ENCODE peak calls at places on chromosome 11, in seven cellular contexts. C, T, Y, O, S, U and B are unnamed samples.

GRCh38 chr11:123378096-123378495 is 52.0 kb upstream of the GRAMD1B start:
- DNase-seq in T (no peak), S (no peak), U (no peak), C (no peak), Y (no peak), O (no peak), B (no peak)

GRCh38 chr11:74770456-74770855 is 21.8 kb downstream of the RNF169 start:
- DNase-seq in U (no peak), C (peak), S (no peak), T (no peak), Y (no peak), O (no peak), B (no peak)

GRCh38 chr11:27433742-27434141 is 38.8 kb downstream of the LGR4 start:
- DNase-seq in Y (no peak), T (no peak), C (no peak), U (no peak), S (no peak), O (no peak), B (no peak)

GRCh38 chr11:57406337-57406904 is 16.0 kb upstream of the PRG2 start:
- DNase-seq in S (peak), O (no peak), T (peak), C (no peak), Y (no peak), U (no peak), B (peak)

GRCh38 chr11:47441421-47441820 is 7.5 kb downstream of the RAPSN start:
- DNase-seq in S (no peak), T (no peak), O (no peak), Y (no peak), C (no peak), U (no peak), B (no peak)

GRCh38 chr11:65384301-65384889 is 1.9 kb upstream of the SLC25A45 start:
- DNase-seq in C (peak), O (no peak), Y (no peak), U (no peak), S (no peak), T (no peak), B (no peak)

GRCh38 chr11:776459-777287 is 614 bp downstream of the GATD1 start:
- DNase-seq in T (peak), O (peak), U (peak), C (peak), Y (peak), S (peak), B (no peak)

GRCh38 chr11:45107051-45107450 is 39.4 kb upstream of the PRDM11 start:
- DNase-seq in U (no peak), T (no peak), S (peak), Y (no peak), C (no peak), O (no peak), B (no peak)

GRCh38 chr11:29300441-29300840 is 716.4 kb downstream of the KCNA4 start:
- DNase-seq in T (no peak), O (no peak), S (no peak), U (no peak), C (peak), Y (peak), B (no peak)

GRCh38 chr11:57597971-57598830 is 716 bp downstream of the SERPING1 start:
- DNase-seq in C (peak), S (no peak), U (peak), T (no peak), O (peak), Y (peak), B (no peak)

GRCh38 chr11:19812710-19813109 is 100.1 kb downstream of the NAV2 start:
- DNase-seq in Y (no peak), C (no peak), U (no peak), T (no peak), O (no peak), S (no peak), B (no peak)

GRCh38 chr11:110759972-110760381 is 47.7 kb upstream of the ARHGAP20 start:
- DNase-seq in O (no peak), T (no peak), C (peak), Y (no peak), S (no peak), U (no peak), B (no peak)

GRCh38 chr11:64802370-64803162 is 448 bp downstream of the MAP4K2 start:
- DNase-seq in U (no peak), S (no peak), O (no peak), Y (peak), C (no peak), T (peak), B (peak)

GRCh38 chr11:16280256-16280682 is 76.1 kb downstream of the SOX6 start:
- DNase-seq in Y (no peak), O (no peak), U (peak), C (no peak), T (no peak), S (no peak), B (no peak)

GRCh38 chr11:37704791-37705190 is 1106.8 kb upstream of the RAG2 start:
- DNase-seq in T (no peak), O (no peak), C (peak), S (no peak), Y (no peak), U (no peak), B (no peak)

GRCh38 chr11:35478411-35479139 is 46.8 kb downstream of the PAMR1 start:
- DNase-seq in S (no peak), C (no peak), U (no peak), Y (no peak), T (no peak), O (no peak), B (no peak)

GRCh38 chr11:6900327-6900999 is 8.2 kb upstream of the OR2D2 start:
- DNase-seq in C (peak), U (no peak), S (no peak), Y (peak), O (no peak), T (no peak), B (no peak)

GRCh38 chr11:115379528-115379927 is 124.7 kb downstream of the CADM1 start:
- DNase-seq in U (no peak), Y (no peak), T (peak), S (peak), C (no peak), O (no peak), B (peak)

DNA sequence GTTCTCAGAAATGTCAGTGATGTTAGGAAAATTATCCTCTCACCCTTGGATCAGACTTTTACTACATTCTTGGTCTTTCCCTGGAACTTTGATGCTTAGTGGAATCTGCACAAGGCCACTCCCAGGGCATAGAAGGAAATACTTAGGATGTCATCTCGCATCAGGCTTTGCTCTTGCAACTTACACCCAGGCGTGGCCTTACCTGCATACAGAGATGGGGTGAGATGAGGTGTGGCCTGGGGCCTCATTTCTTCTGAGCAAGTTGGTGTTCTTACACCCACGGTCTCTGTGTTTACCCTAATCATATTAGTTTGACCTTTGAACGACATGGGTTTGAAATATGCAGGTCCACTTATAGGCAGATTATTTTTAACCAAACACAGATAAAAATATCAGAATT is 19.0 kb upstream of the OR52K2 start:
- DNase-seq in T (no peak), S (no peak), C (no peak), Y (no peak), U (no peak), O (no peak), B (no peak)
- TF ChIP-seq CTCF in T (no peak), S (no peak), C (no peak), Y (no peak), U (no peak), O (no peak), B (no peak)

GRCh38 chr11:12085371-12086251 is 24.8 kb upstream of the MICAL2 start:
- DNase-seq in T (no peak), S (no peak), Y (no peak), C (no peak), U (no peak), O (no peak), B (no peak)

GRCh38 chr11:12086271-12087074 is 23.9 kb upstream of the MICAL2 start:
- DNase-seq in C (peak), O (no peak), S (no peak), Y (no peak), U (no peak), T (no peak), B (no peak)

GRCh38 chr11:12079726-12080556 is 30.4 kb upstream of the MICAL2 start:
- DNase-seq in S (no peak), U (no peak), O (no peak), Y (no peak), T (no peak), C (peak), B (no peak)

GRCh38 chr11:12084191-12084717 is 26.1 kb upstream of the MICAL2 start:
- DNase-seq in S (no peak), C (no peak), Y (no peak), O (no peak), T (no peak), U (no peak), B (no peak)

DNA sequence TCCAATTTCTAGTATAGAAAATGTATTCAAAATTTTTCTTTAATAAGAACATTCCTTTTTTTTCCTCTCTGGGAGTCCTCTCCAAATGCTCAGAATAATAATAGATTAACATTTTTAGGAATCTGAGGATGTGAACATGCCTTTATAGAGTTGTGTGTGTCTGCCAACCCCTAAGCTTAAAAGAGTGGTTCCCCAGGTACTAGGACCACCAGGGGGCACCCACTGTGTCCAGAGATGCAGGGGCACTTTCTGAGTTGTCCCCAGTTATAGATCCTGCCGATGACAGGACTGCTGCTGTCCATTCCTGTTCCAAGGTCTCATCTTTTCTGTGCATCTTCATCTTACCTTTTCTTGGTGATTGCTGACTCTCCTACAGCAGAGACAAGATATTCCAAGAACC is 27.0 kb upstream of the MICAL2 start:
- DNase-seq in O (no peak), Y (peak), U (no peak), C (no peak), T (no peak), S (no peak), B (no peak)
- TF ChIP-seq CTCF in O (no peak), Y (peak), U (no peak), C (peak), T (no peak), S (no peak), B (no peak)

GRCh38 chr11:13152264-13152663 is 125.3 kb upstream of the BMAL1 start:
- DNase-seq in T (no peak), O (no peak), S (no peak), C (no peak), Y (no peak), U (no peak), B (no peak)

GRCh38 chr11:13149991-13150390 is 127.6 kb upstream of the BMAL1 start:
- DNase-seq in C (no peak), Y (no peak), T (no peak), U (no peak), S (no peak), O (no peak), B (no peak)

GRCh38 chr11:13150487-13150886 is 127.1 kb upstream of the BMAL1 start:
- DNase-seq in U (no peak), C (no peak), T (no peak), S (no peak), Y (no peak), O (no peak), B (no peak)

GRCh38 chr11:13152736-13153541 is 124.7 kb upstream of the BMAL1 start:
- DNase-seq in U (no peak), T (no peak), O (no peak), Y (peak), C (peak), S (no peak), B (no peak)
- TF ChIP-seq CTCF in U (peak), T (no peak), O (peak), Y (peak), C (peak), S (no peak), B (no peak)

DNA sequence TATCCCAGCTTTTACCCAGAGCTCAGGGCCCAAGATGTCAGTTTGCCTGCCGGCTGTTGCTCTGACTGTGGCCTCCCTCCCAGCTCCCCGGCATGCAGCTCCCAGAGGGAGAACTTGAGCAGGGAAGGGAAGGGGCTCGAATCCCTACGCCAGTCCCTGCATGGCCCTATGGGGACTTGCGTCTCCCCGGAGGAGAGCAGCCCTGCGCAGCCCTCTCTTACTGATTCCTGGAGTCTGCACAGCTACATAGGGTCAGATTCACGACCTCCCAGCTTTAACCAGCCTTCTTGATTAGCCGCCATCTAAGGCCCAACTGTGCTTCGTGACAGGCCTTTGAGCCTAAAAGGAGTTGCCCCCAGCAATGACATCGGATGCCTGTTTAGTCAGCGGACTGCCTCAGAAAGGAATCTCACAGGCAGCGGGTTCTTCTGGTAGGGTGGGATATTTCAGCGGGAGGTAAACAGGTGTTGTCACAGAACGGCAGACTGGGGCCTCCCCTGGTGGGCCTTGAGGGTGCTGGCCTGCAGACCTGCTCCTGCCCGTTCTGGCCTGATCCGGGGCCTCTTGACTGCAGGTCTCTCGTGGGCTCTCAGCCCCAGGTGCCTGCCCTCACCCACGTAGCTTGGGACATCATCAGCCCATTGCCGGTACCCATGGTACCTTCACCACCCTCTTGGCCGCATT is 43.8 kb upstream of the KCNQ1OT1 start:
- DNase-seq in C (no peak), Y (no peak), O (peak), T (no peak), U (peak), S (no peak), B (no peak)
- TF ChIP-seq CTCF in C (no peak), Y (peak), O (no peak), T (no peak), U (no peak), S (no peak), B (no peak)

DNA sequence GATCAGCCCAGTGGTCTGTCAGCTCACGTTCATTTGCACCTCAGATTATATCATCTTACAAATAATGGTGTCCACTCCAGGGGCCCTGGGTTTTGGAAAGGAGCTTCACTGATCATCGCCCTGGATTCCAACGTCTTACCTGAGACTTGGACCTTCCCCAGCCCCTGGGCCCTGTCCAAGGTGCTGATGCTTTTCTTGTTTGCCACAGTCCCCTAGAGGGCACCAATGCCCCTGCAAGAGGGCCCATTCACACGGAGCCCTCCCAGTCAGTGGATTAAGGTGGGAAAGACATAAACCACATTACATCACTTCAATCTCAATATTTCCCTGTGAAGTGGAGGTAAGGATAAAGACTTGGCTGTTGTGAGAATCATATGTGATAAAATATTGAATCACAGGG is 167.2 kb downstream of the BUD13 start:
- DNase-seq in U (no peak), S (peak), T (peak), Y (peak), C (peak), O (peak), B (peak)
- TF ChIP-seq CTCF in U (peak), S (peak), T (peak), Y (peak), C (peak), O (peak), B (peak)

DNA sequence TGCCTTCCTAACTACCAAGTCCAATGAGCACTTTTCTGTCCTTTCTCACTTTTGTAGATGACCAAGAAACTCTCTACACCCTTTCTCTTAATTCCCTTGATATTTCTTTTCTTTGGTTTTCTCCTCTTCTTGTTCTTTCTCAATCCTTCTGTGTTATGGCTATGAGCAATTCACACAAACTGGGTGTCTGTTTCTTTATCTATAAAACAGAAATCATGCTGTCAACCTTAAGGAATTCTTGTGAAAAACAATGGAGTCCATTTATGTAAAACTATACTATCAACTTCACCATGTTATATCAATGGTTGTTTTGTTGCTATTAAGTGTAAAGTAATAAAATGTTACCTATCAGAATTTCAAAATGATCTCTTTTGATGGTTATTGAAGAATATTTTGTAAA is 7.2 kb downstream of the MTNR1B start:
- DNase-seq in O (no peak), C (no peak), Y (no peak), T (no peak), U (no peak), S (no peak), B (no peak)
- TF ChIP-seq CTCF in O (no peak), C (no peak), Y (no peak), T (no peak), U (no peak), S (no peak), B (no peak)

GRCh38 chr11:102661040-102661439 is 35.9 kb upstream of the MMP20 start:
- DNase-seq in T (no peak), C (no peak), O (no peak), Y (no peak), S (no peak), U (no peak), B (no peak)

GRCh38 chr11:102664001-102664752 is 39.0 kb upstream of the MMP20 start:
- DNase-seq in U (no peak), C (peak), S (no peak), Y (peak), O (no peak), T (no peak), B (no peak)

GRCh38 chr11:102662607-102663006 is 37.5 kb upstream of the MMP20 start:
- DNase-seq in C (no peak), O (no peak), Y (no peak), T (no peak), S (no peak), U (no peak), B (no peak)

GRCh38 chr11:102669664-102670063 is 35.9 kb downstream of the MMP27 start:
- DNase-seq in U (no peak), Y (no peak), S (no peak), O (no peak), T (no peak), C (no peak), B (no peak)

DNA sequence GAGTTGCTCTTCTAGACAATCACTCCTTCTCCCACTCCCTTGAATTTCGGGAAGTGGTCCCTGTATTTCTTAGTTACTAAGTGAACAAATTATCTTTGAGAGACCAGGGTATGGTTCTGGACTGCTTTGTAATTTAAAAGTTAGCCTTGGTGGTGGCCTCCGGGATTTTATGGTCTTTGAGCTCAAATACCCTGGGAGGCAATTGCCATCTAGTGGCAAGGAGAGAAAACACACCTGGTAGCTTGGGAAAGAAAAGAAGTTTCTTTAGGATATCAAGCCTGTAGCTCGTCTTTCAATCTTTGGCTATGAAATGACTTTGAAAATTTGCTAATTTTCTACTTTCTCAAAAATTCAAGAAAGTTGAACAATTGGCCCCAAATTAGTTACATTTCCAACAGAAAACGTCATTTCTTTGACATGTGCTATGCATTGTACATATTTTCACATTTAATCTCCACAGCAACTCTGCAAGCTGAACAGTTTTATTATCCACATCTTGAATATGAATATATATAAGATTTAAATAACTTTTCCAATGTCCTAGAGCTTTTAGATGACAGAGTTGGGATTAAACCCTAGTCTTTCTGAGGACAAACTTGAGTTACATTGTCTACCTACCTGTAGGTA is 39.1 kb downstream of the MMP27 start:
- DNase-seq in S (peak), O (peak), C (peak), Y (peak), U (no peak), T (peak), B (peak)
- TF ChIP-seq CTCF in S (peak), O (peak), C (peak), Y (peak), U (peak), T (peak), B (peak)